ENCODE peak calls at places on chromosomes 11 and 22, in ten cellular contexts. Q is cardiac muscle cell, W is GM23338, F is astrocyte of the cerebellum, S is progenitor cell of endocrine pancreas, M is lower leg skin, O is upper lobe of right lung, D is heart left ventricle, J is PC-9, X is GM12865. U is an unnamed sample.
A peak's percentile ranks its signal among the peaks of the same experiment; 100 is the strongest.

GRCh38 chr11:34433899-34434298 is 4.8 kb upstream of the CAT start:
- DNase-seq in Q (no peak), W (no peak), F (no peak), S (no peak), M (no peak), O (no peak), D (no peak), J (peak; percentile 23), X (no peak), U (no peak)

GRCh38 chr11:82229346-82229745 is 504.3 kb downstream of the FAM181B start:
- DNase-seq in Q (peak; percentile 53), W (peak; percentile 71), F (peak; percentile 27), S (no peak), M (no peak), O (no peak), D (no peak), J (no peak), X (peak; percentile 30), U (peak; percentile 3)

GRCh38 chr11:134742228-134742612 is 330.2 kb upstream of the B3GAT1 start:
- DNase-seq in Q (peak; percentile 19), W (no peak), F (no peak), S (no peak), M (no peak), O (no peak), D (no peak), J (no peak), X (no peak), U (no peak)

GRCh38 chr11:122696662-122697061 is 41.1 kb downstream of the UBASH3B start:
- DNase-seq in Q (no peak), W (no peak), F (no peak), S (no peak), M (no peak), O (no peak), D (no peak), J (no peak), X (peak; percentile 33), U (peak; percentile 80)

GRCh38 chr11:74780277-74780870 is 31.7 kb downstream of the RNF169 start:
- DNase-seq in Q (no peak), W (no peak), F (no peak), S (no peak), M (no peak), O (no peak), D (no peak), J (no peak), X (no peak), U (no peak)

GRCh38 chr11:10666976-10667892 is 26.3 kb downstream of the IRAG1 start:
- DNase-seq in Q (no peak), W (no peak), F (peak; percentile 80), S (no peak), M (no peak), O (no peak), D (no peak), J (peak; percentile 58), X (no peak), U (no peak)

GRCh38 chr11:110000045-110000502 is 93.1 kb upstream of the ZC3H12C start:
- DNase-seq in Q (peak; percentile 14), W (no peak), F (peak; percentile 88), S (no peak), M (no peak), O (no peak), D (no peak), J (peak; percentile 71), X (peak; percentile 87), U (peak; percentile 70)

GRCh38 chr11:110972640-110973039 is 260.4 kb upstream of the ARHGAP20 start:
- DNase-seq in Q (no peak), W (no peak), F (no peak), S (no peak), M (no peak), O (no peak), D (no peak), J (peak; percentile 56), X (no peak), U (no peak)

GRCh38 chr11:72814831-72815618 is 814 bp downstream of the ATG16L2 start:
- DNase-seq in Q (peak; percentile 75), W (peak; percentile 86), F (no peak), S (no peak), M (no peak), O (peak; percentile 75), D (no peak), J (peak; percentile 77), X (peak; percentile 84), U (peak; percentile 64)

GRCh38 chr11:926341-926916 is 759 bp downstream of the AP2A2 start:
- DNase-seq in Q (peak; percentile 45), W (no peak), F (no peak), S (no peak), M (peak; percentile 49), O (no peak), D (peak; percentile 72), J (no peak), X (no peak), U (no peak)

GRCh38 chr22:16972311-16972710 is 35.7 kb downstream of the GAB4 start:
- DNase-seq in Q (no peak), W (no peak), F (no peak), S (no peak), M (no peak), O (no peak), D (no peak), J (no peak), X (no peak), U (no peak)

GRCh38 chr11:73271936-73272679 is at the start of gene P2RY6:
- DNase-seq in Q (no peak), W (peak; percentile 28), F (no peak), S (no peak), M (no peak), O (peak; percentile 67), D (peak; percentile 45), J (peak; percentile 99), X (peak; percentile 69), U (no peak)

GRCh38 chr22:41888638-41889200 is 26.2 kb downstream of the SHISA8 start:
- DNase-seq in Q (no peak), W (no peak), F (no peak), S (no peak), M (no peak), O (no peak), D (no peak), J (no peak), X (no peak), U (no peak)

GRCh38 chr22:20606041-20606783 is 98.8 kb downstream of the MED15 start:
- DNase-seq in Q (peak; percentile 81), W (peak; percentile 97), F (peak; percentile 32), S (peak; percentile 49), M (peak; percentile 66), O (peak; percentile 92), D (peak; percentile 51), J (peak; percentile 74), X (peak; percentile 89), U (peak; percentile 85)
- TF ChIP-seq CTCF in Q (peak; percentile 84), W (peak; percentile 90), F (peak; percentile 76), S (peak; percentile 84), M (no peak), O (peak; percentile 75), D (peak; percentile 40), J (peak; percentile 73), X (peak; percentile 93), U (peak; percentile 88)

GRCh38 chr11:6418958-6419611 is at the start of gene APBB1:
- DNase-seq in Q (peak; percentile 71), W (peak; percentile 87), F (no peak), S (peak; percentile 55), M (no peak), O (peak; percentile 86), D (peak; percentile 79), J (no peak), X (peak; percentile 51), U (peak; percentile 76)
- TF ChIP-seq CTCF in Q (peak; percentile 13), W (no peak), F (no peak), S (peak; percentile 31), M (no peak), O (peak; percentile 25), D (no peak), J (no peak), X (no peak), U (no peak)

GRCh38 chr11:112795142-112795815 is 165.9 kb upstream of the NCAM1 start:
- DNase-seq in Q (no peak), W (peak; percentile 84), F (no peak), S (no peak), M (no peak), O (no peak), D (no peak), J (no peak), X (peak; percentile 58), U (peak; percentile 67)

GRCh38 chr11:112795896-112796686 is 165.1 kb upstream of the NCAM1 start:
- DNase-seq in Q (no peak), W (no peak), F (no peak), S (no peak), M (no peak), O (no peak), D (peak; percentile 70), J (no peak), X (no peak), U (no peak)

GRCh38 chr11:112797072-112797471 is 164.1 kb upstream of the NCAM1 start:
- DNase-seq in Q (no peak), W (peak; percentile 82), F (no peak), S (no peak), M (no peak), O (no peak), D (no peak), J (peak; percentile 62), X (no peak), U (no peak)

GRCh38 chr11:112794321-112794720 is 166.9 kb upstream of the NCAM1 start:
- DNase-seq in Q (no peak), W (no peak), F (no peak), S (no peak), M (no peak), O (no peak), D (no peak), J (no peak), X (no peak), U (no peak)

GRCh38 chr11:112797653-112798293 is 163.4 kb upstream of the NCAM1 start:
- DNase-seq in Q (no peak), W (peak; percentile 70), F (no peak), S (no peak), M (no peak), O (no peak), D (no peak), J (no peak), X (peak; percentile 55), U (no peak)
- TF ChIP-seq CTCF in Q (peak; percentile 78), W (peak; percentile 80), F (peak; percentile 49), S (peak; percentile 44), M (no peak), O (no peak), D (no peak), J (peak; percentile 51), X (peak; percentile 59), U (peak; percentile 38)

GRCh38 chr11:68827733-68828132 is 14.0 kb downstream of the CPT1A start:
- DNase-seq in Q (no peak), W (no peak), F (no peak), S (no peak), M (no peak), O (no peak), D (no peak), J (no peak), X (no peak), U (no peak)
- TF ChIP-seq CTCF in Q (no peak), W (no peak), F (no peak), S (no peak), M (no peak), O (peak; percentile 9), D (no peak), J (no peak), X (no peak), U (no peak)

GRCh38 chr11:86275493-86276370 is 26.3 kb upstream of the HIKESHI start:
- DNase-seq in Q (no peak), W (no peak), F (no peak), S (no peak), M (no peak), O (no peak), D (no peak), J (no peak), X (no peak), U (no peak)
- TF ChIP-seq CTCF in Q (no peak), W (no peak), F (no peak), S (no peak), M (no peak), O (no peak), D (no peak), J (no peak), X (no peak), U (no peak)

U was measured in GM10248.